ENCODE peak calls at places on chromosomes 11 and 22, in seven cellular contexts. B is endodermal cell; M is mesendoderm; A is CD4-positive, alpha-beta memory T cell; R is small intestine; J is neural progenitor cell; T is tibial nerve. O is an unnamed sample. For H3K4me1, the result is how much of the 10 kb centered on the place peaks cover.

GRCh38 chr11:90764691-90765090 is 541.8 kb upstream of the CHORDC1 start:
- DNase-seq in B (no peak), M (no peak), A (no peak), R (no peak), J (no peak), T (no peak), O (no peak)

GRCh38 chr11:122661182-122661945 is 5.8 kb downstream of the UBASH3B start:
- DNase-seq in B (no peak), M (peak), A (no peak), R (no peak), J (peak), T (no peak), O (no peak)

GRCh38 chr22:20115691-20116375 is at the start of gene RANBP1:
- DNase-seq in B (no peak), M (no peak), A (no peak), R (no peak), J (peak), T (no peak), O (no peak)

GRCh38 chr11:58576792-58577440 is 1.3 kb upstream of the LPXN start:
- DNase-seq in B (no peak), M (peak), A (no peak), R (peak), J (no peak), T (no peak), O (no peak)

GRCh38 chr11:12506502-12506921 is 129.1 kb downstream of the PARVA start:
- DNase-seq in B (no peak), M (no peak), A (no peak), R (no peak), J (no peak), T (no peak), O (no peak)

GRCh38 chr11:68142028-68142412 is 20.8 kb upstream of the CHKA start:
- DNase-seq in B (peak), M (no peak), A (no peak), R (no peak), J (no peak), T (no peak), O (no peak)

GRCh38 chr11:16604784-16605439 is 133.5 kb upstream of the C11orf58 start:
- DNase-seq in B (peak), M (peak), A (peak), R (peak), J (peak), T (peak), O (peak)

GRCh38 chr11:89405629-89406028 is 85.5 kb downstream of the NOX4 start:
- DNase-seq in B (no peak), M (peak), A (no peak), R (no peak), J (peak), T (no peak), O (no peak)

GRCh38 chr11:94895451-94895850 is 77.9 kb downstream of the CWC15 start:
- DNase-seq in B (no peak), M (peak), A (no peak), R (no peak), J (no peak), T (no peak), O (no peak)

GRCh38 chr11:64489831-64490441 is 101.1 kb upstream of the SLC22A12 start:
- DNase-seq in B (peak), M (peak), A (peak), R (peak), J (peak), T (no peak), O (peak)

GRCh38 chr11:76609736-76610370 is 60.7 kb downstream of the LRRC32 start:
- DNase-seq in B (peak), M (no peak), A (no peak), R (no peak), J (no peak), T (no peak), O (peak)
- H3K27ac ChIP-seq in B (no peak), M (no peak), A (no peak), R (no peak), J (no peak), T (no peak), O (no peak)

GRCh38 chr11:66136752-66137123 is 66.7 kb downstream of the PACS1 start:
- DNase-seq in B (no peak), M (no peak), A (no peak), R (no peak), J (no peak), T (no peak), O (peak)

GRCh38 chr11:66130978-66131377 is 60.9 kb downstream of the PACS1 start:
- DNase-seq in B (no peak), M (no peak), A (no peak), R (no peak), J (no peak), T (no peak), O (no peak)

GRCh38 chr11:66126808-66127555 is 56.9 kb downstream of the PACS1 start:
- DNase-seq in B (peak), M (peak), A (peak), R (peak), J (no peak), T (no peak), O (no peak)

GRCh38 chr11:66133216-66133775 is 63.2 kb downstream of the PACS1 start:
- DNase-seq in B (no peak), M (no peak), A (no peak), R (no peak), J (no peak), T (no peak), O (no peak)

DNA sequence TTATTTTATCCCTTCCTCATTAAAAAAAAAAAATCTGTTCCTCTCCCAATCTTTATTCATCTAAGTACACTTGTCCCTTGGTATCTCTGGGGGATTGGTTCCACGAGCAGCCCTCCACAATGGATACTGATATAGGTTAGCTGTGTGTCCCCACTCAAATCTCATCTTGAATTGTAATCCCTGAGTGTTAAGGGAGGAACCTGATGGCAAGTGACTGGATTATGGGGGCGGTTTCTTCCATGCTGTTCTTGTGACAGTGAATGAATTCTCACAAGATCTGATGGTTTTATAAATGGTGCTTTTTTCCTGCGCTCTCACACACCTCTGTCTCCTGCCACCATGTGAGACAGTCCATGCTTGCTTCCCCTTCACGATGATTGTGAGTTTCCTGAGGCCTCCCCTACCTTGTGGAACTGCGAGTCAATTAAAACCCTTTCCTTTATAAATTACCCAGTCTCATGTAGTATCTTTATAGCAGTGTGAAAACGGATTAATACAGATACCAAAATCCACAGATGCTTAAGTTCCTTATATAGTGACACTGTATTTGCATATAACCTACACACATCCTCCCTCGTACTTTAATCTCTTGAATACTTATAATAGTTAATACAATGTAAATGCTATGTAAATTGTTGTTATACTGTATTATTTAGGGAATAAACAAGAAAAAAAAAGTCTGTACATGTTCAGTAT is 62.0 kb downstream of the PACS1 start:
- DNase-seq in B (no peak), M (no peak), A (no peak), R (no peak), J (no peak), T (no peak), O (no peak)
- H3K4me1 ChIP-seq in B (under half), M (under half), A (half or more), R (under half), J (under half), T (under half), O (under half)

GRCh38 chr22:46547179-46547882 is 9.9 kb upstream of the CELSR1 start:
- DNase-seq in B (peak), M (no peak), A (no peak), R (no peak), J (peak), T (no peak), O (peak)
- H3K4me3 ChIP-seq in B (no peak), M (no peak), A (no peak), R (no peak), J (no peak), T (no peak), O (no peak)

GRCh38 chr22:48835857-48836672 is 991.6 kb downstream of the BRD1 start:
- DNase-seq in B (no peak), M (no peak), A (no peak), R (no peak), J (no peak), T (no peak), O (no peak)

GRCh38 chr22:48832592-48832991 is 995.1 kb downstream of the BRD1 start:
- DNase-seq in B (no peak), M (no peak), A (no peak), R (no peak), J (no peak), T (no peak), O (no peak)

GRCh38 chr22:48836673-48837340 is 990.9 kb downstream of the BRD1 start:
- DNase-seq in B (no peak), M (no peak), A (no peak), R (no peak), J (no peak), T (no peak), O (no peak)

GRCh38 chr22:48835364-48835763 is 992.3 kb downstream of the BRD1 start:
- DNase-seq in B (no peak), M (no peak), A (no peak), R (no peak), J (no peak), T (no peak), O (no peak)

GRCh38 chr22:48834404-48834803 is 993.3 kb downstream of the BRD1 start:
- DNase-seq in B (no peak), M (no peak), A (no peak), R (no peak), J (no peak), T (no peak), O (no peak)
- H3K27ac ChIP-seq in B (no peak), M (no peak), A (no peak), R (no peak), J (no peak), T (no peak), O (no peak)

DNA sequence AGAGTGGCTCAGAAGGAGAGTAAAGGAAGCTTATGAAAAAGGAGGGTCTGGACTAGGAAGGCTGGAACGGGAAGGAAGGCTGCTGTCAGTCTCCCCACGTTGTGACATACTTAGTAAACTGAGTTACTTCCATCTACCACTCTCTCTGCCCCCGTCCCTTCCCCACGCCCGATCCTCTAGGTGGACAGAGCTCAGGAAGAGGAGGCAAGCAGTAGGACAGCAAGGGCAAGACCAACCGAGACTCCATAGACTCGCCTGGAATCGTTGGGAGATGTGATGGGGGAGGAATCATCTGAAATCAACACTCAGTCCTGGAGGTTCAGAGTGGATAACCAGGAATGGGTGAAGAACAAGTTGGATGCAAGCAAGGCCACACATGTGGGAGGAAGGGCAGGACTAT is 240.7 kb downstream of the BUD13 start:
- DNase-seq in B (peak), M (no peak), A (no peak), R (no peak), J (no peak), T (no peak), O (no peak)
- H3K4me1 ChIP-seq in B (under half), M (under half), A (under half), R (under half), J (under half), T (under half), O (under half)

DNA sequence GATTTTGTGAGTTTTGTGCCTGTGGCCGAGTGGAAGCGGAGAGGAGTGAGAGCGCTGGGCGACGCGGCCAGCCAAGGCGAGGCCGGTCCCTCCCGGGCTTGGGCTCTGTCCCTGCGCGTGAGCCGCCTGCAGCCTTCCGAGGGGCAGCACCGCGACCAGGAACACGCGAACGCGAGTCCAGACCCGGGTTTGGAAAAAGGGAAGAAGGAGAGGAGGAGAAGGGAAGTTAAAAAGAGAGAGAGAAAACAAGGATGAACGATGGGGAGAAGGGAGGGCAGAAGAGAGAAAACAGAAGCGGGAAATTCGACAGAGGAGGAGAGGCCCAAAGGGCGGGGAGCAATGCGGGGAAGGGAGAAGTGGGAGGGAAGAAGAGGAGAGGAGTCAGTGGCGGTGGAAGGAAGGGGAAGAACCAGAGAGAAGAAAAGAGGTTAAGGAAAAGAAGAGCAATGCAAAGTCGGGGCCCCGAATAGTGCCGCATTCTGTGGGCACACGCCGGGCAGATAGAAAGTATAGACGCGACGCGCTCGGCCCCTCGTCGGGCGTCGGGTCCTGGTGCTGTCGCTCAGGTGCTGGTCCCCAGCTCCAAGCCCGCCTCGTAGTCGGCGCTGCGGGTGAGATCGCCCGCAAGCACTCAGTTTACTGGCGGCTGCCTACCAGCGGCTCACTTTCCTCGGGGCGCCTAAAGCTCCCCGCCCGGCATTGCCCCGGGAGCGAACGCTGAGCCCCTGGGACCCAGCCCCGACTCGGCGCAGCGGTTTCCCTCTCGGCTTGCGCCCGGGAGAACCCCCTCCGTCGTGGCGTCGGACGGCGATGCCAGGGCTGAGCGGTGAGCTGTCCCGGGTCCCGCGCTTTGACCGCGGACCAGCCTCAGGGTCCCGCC is 2.8 kb upstream of the BARX2 start:
- DNase-seq in B (peak), M (peak), A (no peak), R (no peak), J (peak), T (no peak), O (no peak)
- H3K4me3 ChIP-seq in B (peak), M (no peak), A (no peak), R (no peak), J (peak), T (peak), O (no peak)

GRCh38 chr11:22194907-22195306 is 2.0 kb downstream of the ANO5 start:
- DNase-seq in B (no peak), M (no peak), A (no peak), R (no peak), J (no peak), T (no peak), O (no peak)

GRCh38 chr11:22192642-22193347 is at the start of gene ANO5:
- DNase-seq in B (peak), M (peak), A (no peak), R (peak), J (peak), T (peak), O (peak)

GRCh38 chr11:22192289-22192641 is 620 bp upstream of the ANO5 start:
- DNase-seq in B (peak), M (peak), A (no peak), R (peak), J (peak), T (no peak), O (no peak)

GRCh38 chr11:22190827-22191463 is 1.9 kb upstream of the ANO5 start:
- DNase-seq in B (no peak), M (no peak), A (no peak), R (no peak), J (no peak), T (no peak), O (no peak)

DNA sequence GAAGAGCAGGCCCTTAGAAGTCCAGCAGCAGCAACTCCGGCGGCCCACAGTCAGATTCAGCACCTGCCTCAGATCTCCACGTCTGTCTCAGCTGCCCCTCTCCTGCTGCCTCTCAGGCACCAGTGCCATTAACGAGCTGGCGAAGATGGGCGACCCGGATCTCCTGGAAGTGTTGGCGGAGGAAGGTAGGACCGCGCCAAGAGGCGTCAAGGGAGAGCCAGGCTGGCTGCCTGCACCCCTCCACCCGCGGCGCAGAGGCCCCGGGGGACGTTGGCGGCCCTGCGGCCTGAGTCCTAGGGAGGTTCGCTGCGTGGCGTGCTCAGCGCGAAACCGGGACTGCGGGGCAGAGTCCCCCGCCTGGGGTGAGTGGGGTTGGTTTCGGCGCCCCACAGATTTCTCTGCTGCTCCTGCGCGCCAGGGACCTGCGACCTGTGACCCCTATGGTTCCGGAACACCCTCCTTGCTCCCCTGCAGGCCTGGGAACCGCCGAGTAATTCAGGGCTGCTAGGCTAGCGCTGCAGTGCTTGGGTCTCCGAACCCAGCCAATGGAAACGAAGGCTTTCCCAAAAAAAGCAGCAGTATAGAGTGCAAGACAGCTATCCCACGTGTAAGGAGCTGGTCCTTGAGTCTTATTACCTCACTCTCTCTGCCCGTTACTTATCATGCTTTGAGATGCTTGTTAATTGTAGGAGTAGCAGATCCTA is 615 bp downstream of the ANO5 start:
- DNase-seq in B (peak), M (peak), A (no peak), R (peak), J (peak), T (no peak), O (no peak)
- H3K27ac ChIP-seq in B (no peak), M (no peak), A (no peak), R (no peak), J (no peak), T (no peak), O (no peak)

DNA sequence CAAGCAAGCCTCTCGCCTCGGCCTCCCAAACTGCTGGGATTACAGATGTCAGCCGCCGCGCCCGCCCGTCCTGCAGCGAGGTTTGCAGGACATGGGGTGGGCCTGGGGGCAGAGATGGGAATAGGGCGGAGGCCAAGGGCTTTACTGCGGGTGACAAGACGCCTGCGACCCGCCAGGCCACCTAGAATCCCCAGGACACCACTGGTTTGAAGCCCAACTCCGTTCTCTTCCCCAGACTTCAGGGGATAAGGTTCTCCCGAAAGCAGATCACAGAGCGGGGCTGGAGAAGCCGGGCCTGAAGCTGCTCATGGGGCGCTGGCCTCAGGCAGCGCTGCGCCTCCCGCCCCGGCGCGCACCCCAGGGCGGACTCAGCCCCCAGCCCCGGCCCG is 354 bp downstream of the POLR2L start:
- DNase-seq in B (no peak), M (no peak), A (no peak), R (no peak), J (no peak), T (no peak), O (peak)
- H3K4me1 ChIP-seq in B (under half), M (under half), A (under half), R (under half), J (under half), T (under half), O (under half)

DNA sequence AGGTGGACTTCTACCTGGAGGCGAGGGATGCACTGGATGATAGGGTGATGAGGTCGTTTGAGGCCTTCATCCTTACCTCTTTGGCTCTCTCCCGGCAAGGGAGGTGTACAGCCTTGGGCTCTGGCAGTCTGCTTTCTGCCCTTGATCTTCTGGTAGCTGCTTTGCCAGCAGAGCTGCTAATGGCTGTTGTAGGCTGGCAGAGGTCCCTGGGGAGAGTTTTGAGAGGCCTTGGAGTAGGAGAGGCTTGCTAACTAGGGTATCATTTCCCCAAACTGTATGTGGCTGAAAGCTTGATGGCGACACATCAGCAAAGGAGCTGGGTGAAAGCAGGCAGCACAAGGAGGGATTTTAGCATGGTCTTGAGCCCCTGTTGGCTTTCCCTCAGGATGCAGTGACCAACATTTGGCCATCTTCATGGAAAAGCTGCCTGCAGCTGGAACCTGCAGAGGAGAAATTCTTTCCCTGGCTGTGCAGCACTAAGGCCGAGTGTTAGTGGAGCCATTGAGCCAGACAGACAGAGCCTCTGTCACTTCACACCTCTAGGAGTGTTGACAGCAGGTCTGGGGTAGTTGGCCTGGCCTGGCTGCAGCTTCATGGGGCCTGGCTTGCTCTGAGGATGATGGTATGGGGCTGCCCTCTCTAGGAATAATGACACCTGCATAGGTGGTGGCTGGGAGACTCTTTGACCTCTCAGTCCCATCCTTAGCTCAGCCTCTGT is 3.5 kb upstream of the AMPD3 start:
- DNase-seq in B (no peak), M (peak), A (no peak), R (no peak), J (no peak), T (no peak), O (no peak)
- H3K4me3 ChIP-seq in B (no peak), M (no peak), A (peak), R (peak), J (peak), T (peak), O (no peak)